ENCODE peak calls at places on chromosome 22, in ten cellular contexts. J is neuronal stem cell, M is EL, T is tibial artery, I is colonic mucosa, O is HTR-8/SVneo, F is MM.1S, N is amniotic stem cell, Y is PC-3, K is WTC11. Z is an unnamed sample.

GRCh38 chr22:20865869-20866445 is 7.2 kb downstream of the SNAP29 start:
- DNase-seq in M (no peak), O (no peak), N (no peak), Y (no peak), K (no peak), T (no peak), I (no peak), F (no peak), J (no peak), Z (no peak)

GRCh38 chr22:25237503-25237902 is 18.1 kb downstream of the CRYBB2 start:
- DNase-seq in J (no peak), I (no peak), T (no peak), Y (no peak), N (no peak), F (no peak), K (peak; percentile 35), M (no peak), O (no peak), Z (no peak)

GRCh38 chr22:49260681-49261580 is 566.7 kb downstream of the BRD1 start:
- DNase-seq in F (no peak), M (no peak), O (no peak), I (no peak), J (no peak), T (peak; percentile 52), N (no peak), Y (no peak), K (no peak), Z (no peak)

GRCh38 chr22:24175160-24175808 is 6.0 kb upstream of the SUSD2 start:
- DNase-seq in T (peak; percentile 94), J (peak; percentile 49), K (peak; percentile 91), F (peak; percentile 42), Y (peak; percentile 67), N (peak; percentile 40), I (peak; percentile 77), M (peak; percentile 76), O (peak; percentile 59), Z (peak; percentile 20)

GRCh38 chr22:42814215-42814614 is 42.9 kb downstream of the ARFGAP3 start:
- DNase-seq in J (no peak), N (no peak), O (no peak), T (no peak), Y (no peak), F (no peak), M (no peak), I (no peak), K (no peak), Z (no peak)

GRCh38 chr22:43796567-43796966 is 15.5 kb downstream of the EFCAB6 start:
- DNase-seq in T (no peak), Y (peak; percentile 41), N (peak; percentile 15), I (no peak), F (no peak), O (no peak), J (peak; percentile 18), K (no peak), M (peak; percentile 31), Z (peak; percentile 28)

GRCh38 chr22:37154925-37155712 is 5.4 kb upstream of the IL2RB start:
- DNase-seq in F (no peak), K (no peak), N (no peak), M (peak; percentile 33), J (no peak), O (no peak), I (no peak), T (no peak), Y (peak; percentile 12), Z (no peak)

GRCh38 chr22:47476226-47476625 is 713.8 kb downstream of the TBC1D22A start:
- DNase-seq in F (no peak), O (no peak), J (no peak), Y (no peak), I (no peak), T (no peak), M (no peak), K (no peak), N (no peak), Z (no peak)

GRCh38 chr22:20107471-20107901 is 8.4 kb upstream of the RANBP1 start:
- DNase-seq in J (no peak), F (no peak), K (no peak), N (no peak), I (no peak), T (no peak), Y (no peak), M (no peak), O (no peak), Z (no peak)

GRCh38 chr22:21816472-21816786 is 51.0 kb downstream of the MAPK1 start:
- DNase-seq in I (no peak), Y (no peak), J (no peak), K (no peak), F (no peak), T (no peak), O (no peak), N (no peak), M (no peak), Z (no peak)

GRCh38 chr22:45478108-45478771 is 24.4 kb upstream of the FBLN1 start:
- DNase-seq in Y (peak; percentile 83), I (no peak), F (no peak), K (no peak), O (peak; percentile 64), J (no peak), T (no peak), N (peak; percentile 76), M (peak; percentile 94), Z (no peak)

GRCh38 chr22:23231471-23232093 is 51.3 kb downstream of the BCR start:
- DNase-seq in T (no peak), M (peak; percentile 17), N (no peak), I (no peak), K (no peak), Y (no peak), F (no peak), O (no peak), J (no peak), Z (no peak)

GRCh38 chr22:36979511-36979910 is 39.7 kb downstream of the TST start:
- DNase-seq in K (no peak), O (no peak), T (no peak), J (no peak), M (no peak), F (no peak), N (no peak), Y (no peak), I (no peak), Z (no peak)

GRCh38 chr22:22348127-22348814 is 103.7 kb downstream of the VPREB1 start:
- DNase-seq in T (no peak), Y (peak; percentile 12), M (no peak), O (no peak), I (no peak), N (no peak), J (peak; percentile 31), K (peak; percentile 44), F (peak; percentile 46), Z (peak; percentile 63)

GRCh38 chr22:28822930-28823481 is 22.6 kb upstream of the XBP1 start:
- DNase-seq in O (no peak), K (no peak), M (no peak), Y (no peak), F (peak; percentile 97), N (no peak), T (no peak), I (peak; percentile 73), J (peak; percentile 37), Z (no peak)

GRCh38 chr22:19353363-19354131 is 62.0 kb upstream of the CLTCL1 start:
- DNase-seq in K (no peak), M (no peak), I (no peak), T (no peak), J (no peak), Y (no peak), O (no peak), F (no peak), N (no peak), Z (no peak)

GRCh38 chr22:37094239-37094638 is 15.3 kb downstream of the TMPRSS6 start:
- DNase-seq in N (no peak), M (no peak), K (no peak), I (no peak), O (no peak), T (no peak), F (no peak), Y (no peak), J (no peak), Z (no peak)

GRCh38 chr22:49040111-49040510 is 787.6 kb downstream of the BRD1 start:
- DNase-seq in O (no peak), F (no peak), I (no peak), J (no peak), N (no peak), Y (no peak), K (no peak), T (peak; percentile 51), M (no peak), Z (peak; percentile 1)

GRCh38 chr22:48167238-48167637 is 1404.8 kb downstream of the TBC1D22A start:
- DNase-seq in J (peak; percentile 36), F (no peak), I (no peak), T (peak; percentile 10), K (no peak), M (no peak), Y (no peak), O (no peak), N (no peak), Z (no peak)

GRCh38 chr22:49373801-49374226 is 453.9 kb downstream of the BRD1 start:
- DNase-seq in M (no peak), J (no peak), Y (no peak), O (no peak), K (no peak), T (peak; percentile 51), F (no peak), N (no peak), I (no peak), Z (no peak)

GRCh38 chr22:19958083-19959042 is 16.7 kb upstream of the TXNRD2 start:
- DNase-seq in O (no peak), N (no peak), I (no peak), M (no peak), Y (no peak), J (no peak), F (no peak), K (peak; percentile 10), T (peak; percentile 70), Z (no peak)

GRCh38 chr22:34950480-34950879 is 115.5 kb upstream of the ISX start:
- DNase-seq in F (no peak), T (no peak), N (no peak), J (no peak), I (no peak), Y (no peak), K (peak; percentile 16), O (no peak), M (no peak), Z (no peak)

GRCh38 chr22:26318975-26319374 is 110.1 kb upstream of the ASPHD2 start:
- DNase-seq in N (no peak), K (no peak), J (no peak), F (no peak), O (no peak), Y (peak; percentile 32), T (no peak), I (no peak), M (peak; percentile 74), Z (no peak)

GRCh38 chr22:27252282-27253049 is 549.1 kb downstream of the MN1 start:
- DNase-seq in Y (peak; percentile 15), M (peak; percentile 80), T (peak; percentile 77), N (no peak), J (no peak), O (peak; percentile 63), K (no peak), F (no peak), I (no peak), Z (no peak)

GRCh38 chr22:24181088-24181995 is at the start of gene SUSD2:
- DNase-seq in F (no peak), J (no peak), O (no peak), M (peak; percentile 20), I (peak; percentile 48), N (no peak), K (peak; percentile 44), T (no peak), Y (no peak), Z (no peak)

GRCh38 chr22:42646569-42647525 is 2.3 kb downstream of the CYB5R3 start:
- DNase-seq in J (no peak), M (no peak), O (no peak), F (no peak), N (no peak), Y (no peak), K (no peak), I (peak; percentile 73), T (peak; percentile 88), Z (no peak)

GRCh38 chr22:35883028-35883620 is 145.5 kb downstream of the RBFOX2 start:
- DNase-seq in O (peak; percentile 21), N (no peak), I (no peak), K (no peak), T (no peak), J (no peak), M (peak; percentile 62), Y (peak; percentile 40), F (peak; percentile 28), Z (no peak)

GRCh38 chr22:23583836-23584235 is 3.7 kb upstream of the IGLL1 start:
- DNase-seq in F (no peak), M (no peak), K (no peak), O (no peak), N (no peak), Y (no peak), T (no peak), I (no peak), J (no peak), Z (no peak)